ENCODE peak calls at places on chromosome 6, in ten cellular contexts. One of them, this sample, is unnamed.

GRCh38 chr6:26121141-26122004 is 34.1 kb downstream of the HFE start:
- DNase-seq in stomach: no peak
- DNase-seq in breast epithelium: no peak
- DNase-seq in K562: no peak
- DNase-seq in HCT116: peak; percentile 45
- DNase-seq in H1: no peak
- DNase-seq in endothelial cell of umbilical vein: no peak
- DNase-seq in spleen: no peak
- DNase-seq in suprapubic skin: no peak
- DNase-seq in sigmoid colon: no peak
- DNase-seq in this sample: no peak

GRCh38 chr6:126172151-126172550 is 167.8 kb upstream of the CENPW start:
- DNase-seq in endothelial cell of umbilical vein: no peak
- DNase-seq in H1: no peak
- DNase-seq in sigmoid colon: no peak
- DNase-seq in suprapubic skin: no peak
- DNase-seq in HCT116: no peak
- DNase-seq in K562: no peak
- DNase-seq in spleen: no peak
- DNase-seq in breast epithelium: no peak
- DNase-seq in stomach: no peak
- DNase-seq in this sample: no peak

GRCh38 chr6:17385660-17386059 is 7.7 kb upstream of the CAP2 start:
- DNase-seq in H1: no peak
- DNase-seq in sigmoid colon: no peak
- DNase-seq in spleen: no peak
- DNase-seq in HCT116: no peak
- DNase-seq in endothelial cell of umbilical vein: no peak
- DNase-seq in stomach: no peak
- DNase-seq in suprapubic skin: no peak
- DNase-seq in K562: no peak
- DNase-seq in breast epithelium: no peak
- DNase-seq in this sample: no peak

GRCh38 chr6:157070403-157071107 is 252.8 kb downstream of the TMEM242 start:
- DNase-seq in stomach: no peak
- DNase-seq in K562: no peak
- DNase-seq in HCT116: no peak
- DNase-seq in spleen: no peak
- DNase-seq in sigmoid colon: no peak
- DNase-seq in H1: no peak
- DNase-seq in breast epithelium: no peak
- DNase-seq in suprapubic skin: no peak
- DNase-seq in endothelial cell of umbilical vein: peak; percentile 79
- DNase-seq in this sample: no peak

GRCh38 chr6:273441-274111 is 18.7 kb upstream of the DUSP22 start:
- DNase-seq in K562: no peak
- DNase-seq in stomach: no peak
- DNase-seq in suprapubic skin: no peak
- DNase-seq in H1: no peak
- DNase-seq in HCT116: no peak
- DNase-seq in endothelial cell of umbilical vein: no peak
- DNase-seq in spleen: no peak
- DNase-seq in breast epithelium: no peak
- DNase-seq in sigmoid colon: no peak
- DNase-seq in this sample: no peak

GRCh38 chr6:143205983-143206382 is 145.3 kb downstream of the AIG1 start:
- DNase-seq in HCT116: no peak
- DNase-seq in stomach: no peak
- DNase-seq in suprapubic skin: no peak
- DNase-seq in sigmoid colon: no peak
- DNase-seq in spleen: no peak
- DNase-seq in K562: no peak
- DNase-seq in endothelial cell of umbilical vein: no peak
- DNase-seq in breast epithelium: no peak
- DNase-seq in H1: no peak
- DNase-seq in this sample: no peak

GRCh38 chr6:137266032-137266586 is 46.9 kb upstream of the IFNGR1 start:
- DNase-seq in endothelial cell of umbilical vein: no peak
- DNase-seq in stomach: no peak
- DNase-seq in spleen: no peak
- DNase-seq in suprapubic skin: no peak
- DNase-seq in K562: no peak
- DNase-seq in sigmoid colon: no peak
- DNase-seq in HCT116: no peak
- DNase-seq in breast epithelium: no peak
- DNase-seq in H1: no peak
- DNase-seq in this sample: no peak

GRCh38 chr6:47362857-47363461 is 53.3 kb upstream of the TNFRSF21 start:
- DNase-seq in K562: no peak
- DNase-seq in spleen: no peak
- DNase-seq in suprapubic skin: no peak
- DNase-seq in HCT116: peak; percentile 43
- DNase-seq in H1: no peak
- DNase-seq in endothelial cell of umbilical vein: no peak
- DNase-seq in breast epithelium: no peak
- DNase-seq in sigmoid colon: no peak
- DNase-seq in stomach: no peak
- DNase-seq in this sample: no peak

GRCh38 chr6:43766964-43767461 is 3.0 kb upstream of the VEGFA start:
- DNase-seq in stomach: peak; percentile 56
- DNase-seq in spleen: no peak
- DNase-seq in breast epithelium: no peak
- DNase-seq in suprapubic skin: no peak
- DNase-seq in H1: no peak
- DNase-seq in endothelial cell of umbilical vein: no peak
- DNase-seq in sigmoid colon: peak; percentile 44
- DNase-seq in K562: no peak
- DNase-seq in HCT116: no peak
- DNase-seq in this sample: no peak

GRCh38 chr6:154865291-154865690 is 129.8 kb upstream of the TIAM2 start:
- DNase-seq in H1: no peak
- DNase-seq in breast epithelium: no peak
- DNase-seq in sigmoid colon: no peak
- DNase-seq in endothelial cell of umbilical vein: peak; percentile 82
- DNase-seq in HCT116: no peak
- DNase-seq in suprapubic skin: no peak
- DNase-seq in K562: no peak
- DNase-seq in spleen: no peak
- DNase-seq in stomach: no peak
- DNase-seq in this sample: no peak
- TF ChIP-seq POLR2A in H1: no peak
- TF ChIP-seq POLR2A in breast epithelium: no peak
- TF ChIP-seq POLR2A in sigmoid colon: no peak
- TF ChIP-seq POLR2A in endothelial cell of umbilical vein: no peak
- TF ChIP-seq POLR2A in HCT116: no peak
- TF ChIP-seq POLR2A in suprapubic skin: no peak
- TF ChIP-seq POLR2A in K562: no peak
- TF ChIP-seq POLR2A in spleen: no peak
- TF ChIP-seq POLR2A in stomach: no peak
- TF ChIP-seq POLR2A in this sample: no peak

GRCh38 chr6:27290065-27290849 is 21.8 kb downstream of the POM121L2 start:
- DNase-seq in suprapubic skin: no peak
- DNase-seq in breast epithelium: no peak
- DNase-seq in HCT116: no peak
- DNase-seq in stomach: no peak
- DNase-seq in K562: peak; percentile 68
- DNase-seq in endothelial cell of umbilical vein: no peak
- DNase-seq in H1: no peak
- DNase-seq in sigmoid colon: no peak
- DNase-seq in spleen: no peak
- DNase-seq in this sample: no peak
- TF ChIP-seq POLR2AphosphoS5 in suprapubic skin: no peak
- TF ChIP-seq POLR2AphosphoS5 in breast epithelium: no peak
- TF ChIP-seq POLR2AphosphoS5 in HCT116: no peak
- TF ChIP-seq POLR2AphosphoS5 in stomach: no peak
- TF ChIP-seq POLR2AphosphoS5 in K562: no peak
- TF ChIP-seq POLR2AphosphoS5 in endothelial cell of umbilical vein: no peak
- TF ChIP-seq POLR2AphosphoS5 in H1: no peak
- TF ChIP-seq POLR2AphosphoS5 in sigmoid colon: no peak
- TF ChIP-seq POLR2AphosphoS5 in spleen: no peak
- TF ChIP-seq POLR2AphosphoS5 in this sample: no peak

DNA sequence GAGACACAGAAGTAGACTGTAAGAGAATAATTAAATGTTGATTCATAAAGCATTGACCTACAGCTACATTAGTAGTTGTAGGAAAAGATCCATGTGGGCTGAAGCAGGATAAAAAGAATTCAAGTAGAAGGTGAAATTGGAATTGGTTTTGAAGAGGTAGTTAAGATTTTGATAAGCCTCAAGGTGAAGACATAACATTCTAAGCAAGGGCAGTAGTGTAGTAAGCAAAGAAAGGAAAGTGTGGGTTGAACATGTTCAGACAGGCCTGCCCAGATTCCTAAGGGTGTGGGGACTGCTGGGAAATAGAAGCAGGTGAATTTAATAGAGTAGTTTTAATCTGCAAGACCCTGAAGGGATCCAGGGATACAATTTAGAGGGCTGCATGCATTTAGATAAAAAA is 19.0 kb downstream of the TAB2 start:
- DNase-seq in K562: no peak
- DNase-seq in endothelial cell of umbilical vein: peak; percentile 45
- DNase-seq in spleen: no peak
- DNase-seq in H1: no peak
- DNase-seq in HCT116: no peak
- DNase-seq in suprapubic skin: no peak
- DNase-seq in stomach: no peak
- DNase-seq in breast epithelium: no peak
- DNase-seq in sigmoid colon: no peak
- DNase-seq in this sample: no peak
- H3K4me1 ChIP-seq in K562: no peaks in the 10 kb centered on the region
- H3K4me1 ChIP-seq in endothelial cell of umbilical vein: peaks cover 43% of the 10 kb centered on the region
- H3K4me1 ChIP-seq in spleen: peaks cover 58% of the 10 kb centered on the region
- H3K4me1 ChIP-seq in H1: peaks cover 2% of the 10 kb centered on the region
- H3K4me1 ChIP-seq in HCT116: peaks cover 48% of the 10 kb centered on the region
- H3K4me1 ChIP-seq in suprapubic skin: peaks cover 71% of the 10 kb centered on the region
- H3K4me1 ChIP-seq in stomach: peaks cover 95% of the 10 kb centered on the region
- H3K4me1 ChIP-seq in breast epithelium: peaks cover 13% of the 10 kb centered on the region
- H3K4me1 ChIP-seq in sigmoid colon: peaks cover 84% of the 10 kb centered on the region
- H3K4me1 ChIP-seq in this sample: peaks cover 53% of the 10 kb centered on the region

GRCh38 chr6:134211297-134211696 is 106.6 kb downstream of the SGK1 start:
- DNase-seq in spleen: no peak
- DNase-seq in H1: no peak
- DNase-seq in stomach: no peak
- DNase-seq in endothelial cell of umbilical vein: no peak
- DNase-seq in breast epithelium: no peak
- DNase-seq in sigmoid colon: no peak
- DNase-seq in HCT116: no peak
- DNase-seq in suprapubic skin: no peak
- DNase-seq in K562: no peak
- DNase-seq in this sample: no peak
- TF ChIP-seq POLR2A in spleen: no peak
- TF ChIP-seq POLR2A in H1: no peak
- TF ChIP-seq POLR2A in stomach: no peak
- TF ChIP-seq POLR2A in endothelial cell of umbilical vein: no peak
- TF ChIP-seq POLR2A in breast epithelium: no peak
- TF ChIP-seq POLR2A in sigmoid colon: no peak
- TF ChIP-seq POLR2A in HCT116: no peak
- TF ChIP-seq POLR2A in suprapubic skin: no peak
- TF ChIP-seq POLR2A in K562: no peak
- TF ChIP-seq POLR2A in this sample: no peak

DNA sequence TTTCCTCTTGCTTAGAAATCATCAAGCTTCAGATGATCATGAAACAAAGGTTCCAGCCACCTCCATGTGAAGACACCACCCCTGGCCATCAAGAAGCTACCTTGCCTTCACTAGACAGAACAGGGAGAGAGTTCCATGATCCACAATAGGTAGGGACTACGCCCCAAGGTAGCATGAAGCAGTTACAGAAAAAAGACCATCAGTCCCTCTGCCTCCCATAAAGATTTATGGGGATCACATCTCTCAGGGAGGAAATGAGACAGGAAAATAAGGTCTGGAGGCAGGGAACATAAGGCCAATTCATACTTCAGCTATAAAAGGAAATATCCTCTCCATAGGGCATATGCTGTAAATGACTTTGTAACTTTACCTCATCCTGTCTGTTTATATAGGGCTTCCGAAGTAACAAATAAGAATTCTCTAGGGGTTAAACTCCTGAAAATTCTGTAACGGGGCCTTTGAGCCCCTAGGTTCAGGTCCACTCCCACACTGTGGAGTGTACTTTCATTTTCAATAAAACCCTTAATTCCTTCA is 129.4 kb downstream of the OR2B2 start:
- DNase-seq in sigmoid colon: no peak
- DNase-seq in K562: no peak
- DNase-seq in breast epithelium: no peak
- DNase-seq in H1: no peak
- DNase-seq in HCT116: no peak
- DNase-seq in stomach: no peak
- DNase-seq in spleen: no peak
- DNase-seq in endothelial cell of umbilical vein: no peak
- DNase-seq in suprapubic skin: no peak
- DNase-seq in this sample: no peak
- TF ChIP-seq POLR2AphosphoS5 in sigmoid colon: no peak
- TF ChIP-seq POLR2AphosphoS5 in K562: no peak
- TF ChIP-seq POLR2AphosphoS5 in breast epithelium: no peak
- TF ChIP-seq POLR2AphosphoS5 in H1: no peak
- TF ChIP-seq POLR2AphosphoS5 in HCT116: no peak
- TF ChIP-seq POLR2AphosphoS5 in stomach: no peak
- TF ChIP-seq POLR2AphosphoS5 in spleen: no peak
- TF ChIP-seq POLR2AphosphoS5 in endothelial cell of umbilical vein: no peak
- TF ChIP-seq POLR2AphosphoS5 in suprapubic skin: no peak
- TF ChIP-seq POLR2AphosphoS5 in this sample: no peak

DNA sequence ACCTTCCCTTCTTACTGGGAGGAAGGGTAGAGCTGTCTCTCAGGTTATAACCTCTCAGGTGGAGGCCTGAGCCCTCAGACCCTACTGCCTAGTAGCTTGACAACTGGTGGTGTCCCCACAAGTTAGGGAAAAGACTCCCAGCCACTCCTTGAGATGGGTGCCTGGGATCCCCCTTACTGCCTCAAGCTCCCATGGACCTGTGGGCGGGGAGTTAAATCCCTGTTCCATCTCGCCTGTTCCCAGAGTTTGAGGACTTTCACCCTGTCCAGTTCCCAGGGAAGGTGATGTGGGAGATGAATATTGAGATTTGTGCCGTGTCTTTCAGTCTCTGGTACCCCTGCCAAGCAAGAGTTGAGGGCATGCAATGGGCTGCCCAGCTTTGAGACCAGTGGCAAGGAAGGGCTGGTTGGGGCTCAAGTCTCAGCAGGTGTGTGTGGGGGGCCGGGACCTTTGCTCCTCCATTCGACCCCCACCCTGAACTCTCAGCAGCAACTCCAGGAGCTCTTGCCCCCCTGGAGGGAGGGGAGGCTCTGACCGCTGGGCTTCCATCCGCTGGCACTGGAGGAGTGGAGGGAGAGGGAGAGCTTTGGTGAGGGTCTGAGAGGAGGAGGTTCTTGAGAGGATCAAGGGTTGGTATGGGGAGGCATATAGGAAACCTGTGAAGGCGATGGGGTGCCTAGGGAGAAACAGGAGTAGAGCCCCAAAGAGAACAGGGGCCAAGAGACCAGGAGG is 1.1 kb upstream of the PBX2 start:
- DNase-seq in spleen: no peak
- DNase-seq in endothelial cell of umbilical vein: no peak
- DNase-seq in HCT116: no peak
- DNase-seq in stomach: no peak
- DNase-seq in suprapubic skin: no peak
- DNase-seq in breast epithelium: no peak
- DNase-seq in H1: no peak
- DNase-seq in K562: no peak
- DNase-seq in sigmoid colon: no peak
- DNase-seq in this sample: no peak
- H3K4me1 ChIP-seq in spleen: peaks cover 63% of the 10 kb centered on the region
- H3K4me1 ChIP-seq in endothelial cell of umbilical vein: peaks cover 48% of the 10 kb centered on the region
- H3K4me1 ChIP-seq in HCT116: peaks cover 22% of the 10 kb centered on the region
- H3K4me1 ChIP-seq in stomach: peaks cover 86% of the 10 kb centered on the region
- H3K4me1 ChIP-seq in suprapubic skin: peaks cover 74% of the 10 kb centered on the region
- H3K4me1 ChIP-seq in breast epithelium: peaks cover 12% of the 10 kb centered on the region
- H3K4me1 ChIP-seq in H1: peaks cover 8% of the 10 kb centered on the region
- H3K4me1 ChIP-seq in K562: peaks cover 74% of the 10 kb centered on the region
- H3K4me1 ChIP-seq in sigmoid colon: peaks cover 59% of the 10 kb centered on the region
- H3K4me1 ChIP-seq in this sample: peaks cover 82% of the 10 kb centered on the region

This sample was measured in upper lobe of left lung.